ENCODE peak calls at places on chromosomes 11 and 22, in five cellular contexts. A is activated T-cell treated with anti-CD3 and anti-CD28 coated beads for 4 hours, F is tibial artery, V is nucleus accumbens, H is progenitor cell of endocrine pancreas. L is an unnamed sample.

GRCh38 chr11:70612459-70613141 is 214.3 kb downstream of the CTTN start:
- DNase-seq in A (no peak), F (no peak), V (peak; percentile 22), H (no peak), L (no peak)

GRCh38 chr11:122984186-122985011 is 2.8 kb upstream of the BSX start:
- DNase-seq in A (no peak), F (no peak), V (no peak), H (no peak), L (no peak)

GRCh38 chr11:60357771-60358170 is 20.6 kb upstream of the MS4A7 start:
- DNase-seq in A (no peak), F (no peak), V (no peak), H (no peak), L (no peak)

GRCh38 chr11:61785837-61786402 is 6.5 kb downstream of the TMEM258 start:
- DNase-seq in A (no peak), F (no peak), V (no peak), H (no peak), L (no peak)

GRCh38 chr11:62461740-62462522 is 43.1 kb downstream of the SCGB1A1 start:
- DNase-seq in A (no peak), F (no peak), V (no peak), H (no peak), L (no peak)

GRCh38 chr11:66100272-66101037 is 30.4 kb downstream of the PACS1 start:
- DNase-seq in A (peak; percentile 36), F (peak; percentile 65), V (peak; percentile 67), H (no peak), L (peak; percentile 41)

GRCh38 chr22:35312198-35313059 is 12.7 kb downstream of the TOM1 start:
- DNase-seq in A (no peak), F (no peak), V (no peak), H (no peak), L (no peak)

GRCh38 chr11:69320756-69321741 is 27.1 kb downstream of the MYEOV start:
- DNase-seq in A (no peak), F (no peak), V (no peak), H (no peak), L (no peak)

GRCh38 chr11:96205460-96205809 is 137.6 kb downstream of the MAML2 start:
- DNase-seq in A (no peak), F (no peak), V (no peak), H (no peak), L (no peak)

GRCh38 chr22:49509016-49509415 is 318.7 kb downstream of the BRD1 start:
- DNase-seq in A (no peak), F (peak; percentile 2), V (no peak), H (no peak), L (no peak)

GRCh38 chr11:112962854-112963367 is 1.7 kb downstream of the NCAM1 start:
- DNase-seq in A (no peak), F (peak; percentile 29), V (peak; percentile 91), H (peak; percentile 29), L (peak; percentile 88)

GRCh38 chr11:70526116-70527045 is 128.1 kb downstream of the CTTN start:
- DNase-seq in A (no peak), F (no peak), V (no peak), H (no peak), L (no peak)

L was measured in posterior cingulate gyrus.